ENCODE peak calls at places on chromosomes 16 and 17, in six cellular contexts. B, D, V, X, J and R are unnamed samples.

GRCh38 chr16:3058173-3059030 is 7.0 kb upstream of the IL32 start:
- DNase-seq in B (peak; percentile 83), D (no peak), V (no peak), X (peak; percentile 23), J (peak; percentile 43), R (peak; percentile 85)

GRCh38 chr16:12695454-12695853 is 108.2 kb downstream of the CPPED1 start:
- DNase-seq in B (no peak), D (no peak), V (no peak), X (no peak), J (no peak), R (no peak)

GRCh38 chr17:27538156-27538955 is 82.1 kb downstream of the KSR1 start:
- DNase-seq in B (no peak), D (no peak), V (peak; percentile 72), X (no peak), J (no peak), R (no peak)

GRCh38 chr17:42436401-42436800 is 13.3 kb upstream of the CAVIN1 start:
- DNase-seq in B (no peak), D (no peak), V (peak; percentile 99), X (no peak), J (peak; percentile 97), R (no peak)

GRCh38 chr16:84009282-84009681 is 33.3 kb downstream of the SLC38A8 start:
- DNase-seq in B (no peak), D (no peak), V (no peak), X (no peak), J (no peak), R (no peak)

GRCh38 chr17:79402275-79402674 is 208.6 kb downstream of the RBFOX3 start:
- DNase-seq in B (no peak), D (no peak), V (no peak), X (no peak), J (no peak), R (no peak)

GRCh38 chr17:3828151-3828851 is 17.7 kb downstream of the NCBP3 start:
- DNase-seq in B (no peak), D (no peak), V (peak; percentile 86), X (no peak), J (peak; percentile 68), R (no peak)

GRCh38 chr17:76382305-76382802 is 2.1 kb upstream of the SPHK1 start:
- DNase-seq in B (peak; percentile 84), D (peak; percentile 84), V (peak; percentile 67), X (peak; percentile 90), J (no peak), R (peak; percentile 82)

GRCh38 chr16:57593990-57594389 is 34.4 kb upstream of the ADGRG1 start:
- DNase-seq in B (no peak), D (no peak), V (no peak), X (no peak), J (no peak), R (no peak)

GRCh38 chr16:21101631-21102420 is 48.8 kb downstream of the DNAH3 start:
- DNase-seq in B (no peak), D (no peak), V (peak; percentile 20), X (peak; percentile 9), J (peak; percentile 28), R (peak; percentile 47)

GRCh38 chr17:76378548-76379274 is 5.7 kb upstream of the SPHK1 start:
- DNase-seq in B (no peak), D (no peak), V (no peak), X (no peak), J (no peak), R (no peak)

GRCh38 chr17:79023180-79023705 is 726 bp upstream of the C1QTNF1 start:
- DNase-seq in B (no peak), D (no peak), V (no peak), X (no peak), J (no peak), R (no peak)

GRCh38 chr17:2996208-2996855 is 67.1 kb downstream of the OR1D5 start:
- DNase-seq in B (no peak), D (no peak), V (peak; percentile 65), X (no peak), J (no peak), R (no peak)

GRCh38 chr17:40450175-40450574 is 6.9 kb downstream of the IGFBP4 start:
- DNase-seq in B (peak; percentile 81), D (peak; percentile 56), V (peak; percentile 45), X (no peak), J (no peak), R (peak; percentile 79)

GRCh38 chr16:53112015-53112414 is 57.2 kb downstream of the CHD9 start:
- DNase-seq in B (no peak), D (no peak), V (no peak), X (no peak), J (no peak), R (no peak)

GRCh38 chr16:85994492-85995433 is 95.8 kb downstream of the IRF8 start:
- DNase-seq in B (no peak), D (no peak), V (no peak), X (no peak), J (no peak), R (no peak)
- H3K4me1 ChIP-seq in B (no peaks in the 10 kb centered on the region), D (no peaks in the 10 kb centered on the region), V (no peaks in the 10 kb centered on the region), X (peaks cover 4% of the 10 kb centered on the region), J (no peaks in the 10 kb centered on the region), R (no peaks in the 10 kb centered on the region)

GRCh38 chr17:34389343-34389742 is 26.3 kb upstream of the CCL1 start:
- DNase-seq in B (no peak), D (no peak), V (no peak), X (no peak), J (no peak), R (peak; percentile 17)
- H2AFZ ChIP-seq in B (no peak overlapping the region), D (no peak overlapping the region), V (peak overlapping the region; percentile 41), X (no peak overlapping the region), J (no peak overlapping the region), R (no peak overlapping the region)

GRCh38 chr17:58006924-58007780 is at the start of gene SRSF1:
- DNase-seq in B (peak; percentile 95), D (peak; percentile 98), V (peak; percentile 98), X (peak; percentile 98), J (peak; percentile 98), R (peak; percentile 99)
- H3K23ac ChIP-seq in B (no peak within 1 kb of the TSS), D (peak within 1 kb of the TSS; percentile 5), V (peak within 1 kb of the TSS; percentile 99), X (peak within 1 kb of the TSS; percentile 99), J (no peak within 1 kb of the TSS), R (no peak within 1 kb of the TSS)

GRCh38 chr16:88927661-88928060 is 49.3 kb downstream of the CBFA2T3 start:
- DNase-seq in B (no peak), D (no peak), V (no peak), X (no peak), J (no peak), R (no peak)
- H3K4me1 ChIP-seq in B (peaks cover 23% of the 10 kb centered on the region), D (peaks cover 20% of the 10 kb centered on the region), V (peaks cover 4% of the 10 kb centered on the region), X (peaks cover 34% of the 10 kb centered on the region), J (peaks cover 46% of the 10 kb centered on the region), R (no peaks in the 10 kb centered on the region)

GRCh38 chr16:54482892-54483574 is 196.4 kb upstream of the IRX3 start:
- DNase-seq in B (no peak), D (no peak), V (no peak), X (no peak), J (no peak), R (no peak)

GRCh38 chr16:54473201-54473993 is 186.8 kb upstream of the IRX3 start:
- DNase-seq in B (no peak), D (no peak), V (no peak), X (no peak), J (no peak), R (no peak)

GRCh38 chr16:54475019-54475418 is 188.4 kb upstream of the IRX3 start:
- DNase-seq in B (no peak), D (no peak), V (no peak), X (no peak), J (no peak), R (no peak)

GRCh38 chr16:54479546-54479945 is 193.0 kb upstream of the IRX3 start:
- DNase-seq in B (no peak), D (no peak), V (no peak), X (no peak), J (no peak), R (no peak)

GRCh38 chr16:54477766-54478165 is 191.2 kb upstream of the IRX3 start:
- DNase-seq in B (no peak), D (no peak), V (no peak), X (no peak), J (no peak), R (no peak)
- H2AFZ ChIP-seq in B (no peak overlapping the region), D (no peak overlapping the region), V (no peak overlapping the region), X (no peak overlapping the region), J (no peak overlapping the region), R (no peak overlapping the region)